ENCODE peak calls at places on chromosomes 3 and 15, in four cellular contexts. S is K562, L is GM12891, E is H1. A is an unnamed sample.

GRCh38 chr3:162525052-162525451 is 1028.4 kb downstream of the OTOL1 start:
- DNase-seq in L (no peak), S (no peak), E (no peak), A (no peak)

GRCh38 chr3:188673509-188674239 is 498.1 kb upstream of the TPRG1 start:
- DNase-seq in L (no peak), S (no peak), E (no peak), A (no peak)

GRCh38 chr15:51193526-51193925 is 98.8 kb upstream of the TNFAIP8L3 start:
- DNase-seq in S (no peak), E (no peak), L (no peak), A (no peak)

GRCh38 chr15:69346112-69346511 is 47.4 kb downstream of the PAQR5 start:
- DNase-seq in E (no peak), L (no peak), S (no peak), A (no peak)

GRCh38 chr15:78629716-78630065 is 8.9 kb upstream of the CHRNA3 start:
- DNase-seq in E (no peak), S (no peak), L (no peak), A (no peak)

GRCh38 chr15:96764501-96764900 is 434.0 kb downstream of the NR2F2 start:
- DNase-seq in L (no peak), S (no peak), E (no peak), A (no peak)

GRCh38 chr15:80531388-80532184 is 127.4 kb downstream of the ARNT2 start:
- DNase-seq in S (no peak), L (no peak), E (no peak), A (no peak)

GRCh38 chr15:98669638-98670037 is 21.3 kb downstream of the IGF1R start:
- DNase-seq in L (no peak), S (no peak), E (peak), A (no peak)

GRCh38 chr3:85576091-85576690 is 617.4 kb downstream of the CADM2 start:
- DNase-seq in S (peak), E (peak), L (peak), A (no peak)

GRCh38 chr3:182148360-182148759 is 436.6 kb downstream of the SOX2 start:
- DNase-seq in L (no peak), E (no peak), S (no peak), A (no peak)

GRCh38 chr3:111103807-111104206 is 32.2 kb downstream of the NECTIN3 start:
- DNase-seq in L (no peak), E (no peak), S (no peak), A (no peak)

GRCh38 chr3:138034918-138035317 is 25.0 kb downstream of the CLDN18 start:
- DNase-seq in E (no peak), S (no peak), L (no peak), A (no peak)

GRCh38 chr15:78712797-78713515 is 71.9 kb upstream of the CHRNB4 start:
- DNase-seq in S (no peak), E (no peak), L (no peak), A (no peak)

GRCh38 chr3:94303897-94304296 is 241.0 kb downstream of the NSUN3 start:
- DNase-seq in S (no peak), L (no peak), E (no peak), A (no peak)

GRCh38 chr15:68228971-68229385 is 550 bp downstream of the CLN6 start:
- DNase-seq in S (peak), L (no peak), E (no peak), A (no peak)

GRCh38 chr3:133663569-133664313 is 2.0 kb upstream of the TOPBP1 start:
- DNase-seq in E (peak), S (peak), L (no peak), A (no peak)

GRCh38 chr15:69531302-69532027 is 78.8 kb downstream of the RPLP1 start:
- DNase-seq in L (no peak), E (peak), S (no peak), A (no peak)

DNA sequence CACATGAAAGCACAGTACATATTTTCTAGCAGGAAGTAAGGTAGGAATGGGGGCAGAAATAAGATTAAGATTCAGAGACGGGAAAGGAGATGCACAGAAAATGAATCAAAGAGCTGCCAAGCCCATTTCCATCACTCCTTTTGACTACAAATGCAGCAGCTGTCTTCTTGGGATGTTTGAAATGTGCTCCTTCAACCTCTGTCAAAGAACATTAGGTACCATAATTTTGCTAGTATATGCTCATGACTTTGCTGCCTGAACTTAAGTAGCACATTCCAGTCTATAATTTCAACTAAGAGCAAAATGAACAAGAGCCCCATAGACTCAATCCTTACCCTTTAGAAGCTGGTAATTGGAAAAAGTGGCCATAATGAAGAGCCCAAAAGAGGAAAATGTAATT is 350.0 kb downstream of the ZBBX start:
- DNase-seq in S (no peak), L (no peak), E (no peak), A (no peak)
- TF ChIP-seq POLR2AphosphoS5 in S (no peak), L (no peak), E (no peak), A (no peak)

GRCh38 chr15:66235866-66236265 is 17.7 kb downstream of the MEGF11 start:
- DNase-seq in S (no peak), L (no peak), E (no peak), A (no peak)
- TF ChIP-seq TAF1 in S (no peak), L (no peak), E (no peak), A (no peak)

GRCh38 chr3:45995370-45996192 is at the start of gene FYCO1:
- DNase-seq in E (peak), L (peak), S (peak), A (peak)
- TF ChIP-seq POLR2A in E (no peak), L (peak), S (peak), A (peak)

DNA sequence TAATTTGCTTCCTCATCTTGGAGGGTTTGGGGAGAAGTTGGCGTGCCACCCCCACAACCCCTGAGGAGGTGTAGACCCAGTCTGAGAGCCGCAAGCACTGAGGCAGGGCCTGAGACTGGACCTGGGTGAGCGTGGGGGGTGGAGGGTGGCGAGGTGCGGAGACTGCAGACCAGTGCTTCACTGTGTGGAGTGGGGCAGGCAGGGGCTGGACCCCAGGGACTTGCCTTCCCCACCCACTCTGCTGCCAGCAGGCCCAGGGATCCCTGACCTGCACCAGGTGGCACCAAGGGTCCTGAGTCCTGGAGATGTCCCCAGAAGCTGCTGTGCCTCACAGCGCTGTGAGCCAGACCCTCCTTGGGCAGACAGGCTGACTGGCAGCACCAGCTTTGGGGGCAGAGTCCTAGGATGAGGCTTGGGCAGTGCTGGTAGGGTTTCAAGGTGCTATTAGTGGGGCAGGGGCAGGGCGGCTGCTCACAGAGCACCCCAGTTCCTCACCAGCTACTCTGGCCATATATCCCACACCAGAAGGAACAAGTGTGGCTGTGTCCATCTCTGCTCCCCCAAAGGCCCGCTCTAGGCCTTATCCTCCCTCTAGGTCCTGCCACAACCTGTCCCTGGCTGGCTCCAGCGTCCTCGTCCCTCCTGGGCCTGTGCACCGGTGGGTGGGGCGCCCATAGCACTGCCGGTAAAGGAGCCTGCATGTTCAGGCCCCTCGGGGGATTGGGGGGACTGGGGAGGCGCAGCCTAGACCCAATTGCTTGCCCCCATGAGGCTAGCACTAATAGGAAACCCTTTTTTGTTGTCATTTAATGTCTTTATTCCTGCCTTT is 11.8 kb downstream of the ZBTB47 start:
- DNase-seq in E (no peak), S (no peak), L (peak), A (peak)
- TF ChIP-seq POLR2AphosphoS5 in E (no peak), S (no peak), L (no peak), A (no peak)

DNA sequence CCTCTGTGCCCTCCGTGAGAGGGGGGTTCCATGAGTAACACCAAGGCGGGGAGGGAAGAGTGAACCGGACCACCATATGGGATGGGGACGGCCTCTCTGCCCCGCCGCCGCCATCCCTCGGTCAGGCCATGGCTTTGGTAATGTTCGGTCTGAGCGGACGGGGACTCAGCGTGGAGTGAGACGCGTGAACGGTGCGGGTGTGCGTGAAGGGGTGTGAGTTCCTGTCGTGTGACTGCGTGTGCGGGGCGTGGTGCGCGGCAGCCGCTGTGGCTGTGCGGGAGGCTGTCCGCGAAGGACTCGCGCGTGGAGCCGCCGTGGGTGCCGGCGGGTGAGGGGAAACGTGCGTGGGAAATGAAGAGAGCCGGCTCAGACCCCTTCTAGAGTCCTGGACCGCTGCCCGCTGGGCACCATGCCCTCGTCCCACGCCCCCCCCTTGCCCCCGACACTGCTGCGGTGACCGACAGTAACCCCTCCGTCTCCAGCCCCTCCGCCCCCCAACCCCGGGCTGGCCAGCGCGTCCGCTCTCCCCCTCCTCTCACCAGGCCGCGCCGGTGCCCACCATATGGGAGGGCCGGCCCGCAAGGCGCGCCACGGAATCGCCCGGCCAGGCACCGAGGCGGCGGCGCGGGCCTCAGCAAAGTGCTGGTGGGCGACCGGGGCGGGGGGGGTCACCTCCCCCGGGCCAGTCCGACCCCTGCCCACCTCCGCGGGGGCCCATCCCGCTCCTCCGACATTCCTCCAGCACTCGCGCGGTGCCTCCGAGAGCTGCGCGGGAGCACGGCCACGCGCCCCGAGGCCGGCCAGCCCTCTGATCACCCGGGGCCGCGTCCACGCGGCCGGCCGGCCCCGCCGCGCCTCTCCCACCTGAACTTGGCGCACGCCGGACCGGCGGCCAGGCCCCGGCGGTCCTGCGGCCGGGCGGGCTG is 572 bp downstream of the KLF15 start:
- DNase-seq in E (no peak), S (no peak), L (peak), A (no peak)
- TF ChIP-seq TAF1 in E (no peak), S (no peak), L (no peak), A (no peak)

GRCh38 chr3:121648219-121648958 is 12.3 kb downstream of the HCLS1 start:
- DNase-seq in S (no peak), L (no peak), E (no peak), A (no peak)

GRCh38 chr3:121641127-121641526 is 19.6 kb downstream of the HCLS1 start:
- DNase-seq in S (no peak), L (no peak), E (no peak), A (no peak)

GRCh38 chr3:121649645-121650044 is 11.1 kb downstream of the HCLS1 start:
- DNase-seq in L (no peak), E (no peak), S (no peak), A (no peak)

GRCh38 chr3:121642601-121643314 is 17.9 kb downstream of the HCLS1 start:
- DNase-seq in E (no peak), L (no peak), S (no peak), A (no peak)

GRCh38 chr3:121645054-121645453 is 15.6 kb downstream of the HCLS1 start:
- DNase-seq in E (no peak), L (no peak), S (no peak), A (no peak)
- TF ChIP-seq POLR2A in E (no peak), L (no peak), S (no peak), A (no peak)

GRCh38 chr3:169667380-169667671 is 3.8 kb upstream of the MECOM start:
- DNase-seq in S (no peak), E (no peak), L (no peak), A (no peak)
- TF ChIP-seq POLR2AphosphoS5 in S (no peak), E (no peak), L (no peak), A (no peak)

GRCh38 chr3:136617123-136617700 is 135.0 kb downstream of the STAG1 start:
- DNase-seq in S (peak), E (no peak), L (no peak), A (no peak)
- TF ChIP-seq TAF1 in S (no peak), E (no peak), L (no peak), A (no peak)

GRCh38 chr3:194687638-194688206 is 2.0 kb downstream of the FAM43A start:
- DNase-seq in S (no peak), E (peak), L (peak), A (peak)
- TF ChIP-seq POLR2A in S (no peak), E (no peak), L (no peak), A (no peak)

GRCh38 chr3:53045784-53046170 is at the start of gene SFMBT1:
- DNase-seq in L (peak), E (peak), S (peak), A (peak)
- TF ChIP-seq POLR2AphosphoS5 in L (no peak), E (no peak), S (no peak), A (no peak)

A was measured in GM12892.